ENCODE peak calls at places on chromosomes 6 and 20, in seven cellular contexts. S, M, K, Q, V, Y and G are unnamed samples.

GRCh38 chr6:167663784-167664432 is 162.8 kb upstream of the AFDN start:
- DNase-seq in K (no peak), M (no peak), V (no peak), Y (no peak), Q (no peak), S (no peak), G (no peak)

GRCh38 chr20:39137299-39137698 is 175.2 kb downstream of the DHX35 start:
- DNase-seq in K (no peak), M (no peak), Y (no peak), V (no peak), Q (no peak), S (no peak), G (no peak)

GRCh38 chr6:41644297-41644879 is 6.1 kb downstream of the MDFI start:
- DNase-seq in S (no peak), Q (no peak), M (no peak), V (no peak), Y (no peak), K (peak), G (no peak)

GRCh38 chr6:79570129-79570801 is 33.0 kb upstream of the LCA5 start:
- DNase-seq in Q (peak), K (peak), S (no peak), M (peak), V (peak), Y (peak), G (no peak)

GRCh38 chr6:126107475-126108121 is 121.3 kb downstream of the TRMT11 start:
- DNase-seq in V (peak), K (no peak), Q (peak), Y (no peak), S (no peak), M (no peak), G (no peak)

GRCh38 chr6:12228447-12229146 is 61.6 kb upstream of the EDN1 start:
- DNase-seq in Q (no peak), V (no peak), K (peak), S (no peak), M (no peak), Y (no peak), G (no peak)

GRCh38 chr6:117733341-117733740 is 58.1 kb downstream of the NUS1 start:
- DNase-seq in K (no peak), Y (no peak), M (no peak), V (no peak), S (no peak), Q (no peak), G (peak)

GRCh38 chr6:47700051-47700450 is 1.7 kb downstream of the ADGRF4 start:
- DNase-seq in S (peak), Y (no peak), K (no peak), V (no peak), Q (no peak), M (no peak), G (no peak)

GRCh38 chr6:26196846-26197683 is 109.8 kb downstream of the HFE start:
- DNase-seq in Y (peak), V (no peak), K (peak), Q (peak), M (peak), S (no peak), G (peak)

GRCh38 chr6:152085533-152085932 is 278.1 kb downstream of the ESR1 start:
- DNase-seq in S (no peak), M (peak), Y (no peak), Q (peak), V (no peak), K (peak), G (no peak)

GRCh38 chr6:31009731-31010130 is 543 bp upstream of the MUC22 start:
- DNase-seq in K (no peak), Q (no peak), S (no peak), V (no peak), Y (no peak), M (no peak), G (no peak)

GRCh38 chr6:37456126-37456525 is 23.1 kb downstream of the CMTR1 start:
- DNase-seq in Q (no peak), K (no peak), V (no peak), S (no peak), Y (no peak), M (no peak), G (no peak)

GRCh38 chr6:134117409-134117808 is 65.0 kb upstream of the SLC2A12 start:
- DNase-seq in V (no peak), Q (no peak), Y (peak), K (no peak), S (no peak), M (no peak), G (peak)

GRCh38 chr20:39049148-39049547 is 87.0 kb downstream of the DHX35 start:
- DNase-seq in V (no peak), K (no peak), S (no peak), M (no peak), Y (no peak), Q (no peak), G (no peak)

GRCh38 chr20:63552481-63553249 is 1.3 kb upstream of the FNDC11 start:
- DNase-seq in Y (no peak), V (peak), K (no peak), S (no peak), Q (no peak), M (no peak), G (peak)

GRCh38 chr6:89050155-89050554 is 30.4 kb upstream of the PNRC1 start:
- DNase-seq in V (no peak), Q (no peak), S (no peak), Y (no peak), K (peak), M (no peak), G (no peak)

GRCh38 chr6:153595903-153596302 is 443.1 kb upstream of the OPRM1 start:
- DNase-seq in M (no peak), Q (no peak), S (no peak), K (no peak), Y (no peak), V (no peak), G (no peak)

GRCh38 chr6:11094411-11094851 is 797 bp downstream of the SMIM13 start:
- DNase-seq in S (peak), V (no peak), Y (peak), K (peak), Q (peak), M (no peak), G (peak)

GRCh38 chr6:10719386-10720228 is 3.3 kb upstream of the TMEM14C start:
- DNase-seq in Y (peak), M (no peak), Q (peak), K (peak), S (no peak), V (no peak), G (peak)

GRCh38 chr6:159149641-159150040 is 19.6 kb upstream of the FNDC1 start:
- DNase-seq in Y (no peak), K (no peak), Q (no peak), M (no peak), S (no peak), V (no peak), G (no peak)

GRCh38 chr6:161727063-161727462 is 453.2 kb upstream of the AGPAT4 start:
- DNase-seq in Q (no peak), V (peak), Y (no peak), M (no peak), S (no peak), K (no peak), G (no peak)

GRCh38 chr6:20334961-20335360 is 66.7 kb upstream of the E2F3 start:
- DNase-seq in V (no peak), Q (no peak), M (no peak), S (no peak), Y (no peak), K (no peak), G (no peak)

GRCh38 chr20:13402171-13402760 is 181.2 kb downstream of the ISM1 start:
- DNase-seq in Y (no peak), S (no peak), K (no peak), M (no peak), Q (peak), V (no peak), G (no peak)

GRCh38 chr6:167705211-167705750 is 121.4 kb upstream of the AFDN start:
- DNase-seq in Y (no peak), Q (no peak), M (no peak), V (no peak), K (no peak), S (no peak), G (peak)

GRCh38 chr6:163985710-163986109 is 571.2 kb downstream of the QKI start:
- DNase-seq in Y (no peak), Q (no peak), S (no peak), K (no peak), M (no peak), V (no peak), G (no peak)

GRCh38 chr20:54475334-54476287 is at the start of gene DOK5:
- DNase-seq in M (no peak), K (no peak), V (no peak), Q (peak), Y (peak), S (no peak), G (no peak)

GRCh38 chr6:88785478-88785877 is 177.9 kb downstream of the RNGTT start:
- DNase-seq in M (no peak), Q (no peak), Y (no peak), K (no peak), S (no peak), V (no peak), G (no peak)

GRCh38 chr6:82362868-82363267 is 749 bp upstream of the TPBG start:
- DNase-seq in S (no peak), V (no peak), M (no peak), K (no peak), Q (no peak), Y (peak), G (no peak)

DNA sequence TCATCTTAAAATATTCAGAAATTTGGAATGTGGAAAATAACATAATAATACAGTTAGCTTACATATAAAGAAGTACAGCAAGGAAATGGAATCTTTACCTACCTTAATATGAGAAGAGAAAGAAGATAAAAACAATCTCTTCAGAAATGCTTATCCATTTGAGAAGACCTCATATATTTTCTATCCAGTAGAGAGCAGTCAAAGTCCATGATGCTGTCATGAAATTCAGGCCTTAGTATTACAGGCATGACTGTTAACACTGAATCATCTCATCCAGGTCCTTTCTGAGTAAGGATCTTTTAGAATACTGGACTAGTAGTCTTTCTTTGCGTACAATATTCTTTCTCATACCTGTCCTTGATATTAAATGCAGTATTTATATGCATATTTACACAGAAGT is 713.4 kb downstream of the CD109 start:
- DNase-seq in K (peak), M (peak), V (no peak), Q (peak), S (peak), Y (no peak), G (peak)
- TF ChIP-seq CTCF in K (peak), M (peak), V (no peak), Q (peak), S (peak), Y (peak), G (no peak)

DNA sequence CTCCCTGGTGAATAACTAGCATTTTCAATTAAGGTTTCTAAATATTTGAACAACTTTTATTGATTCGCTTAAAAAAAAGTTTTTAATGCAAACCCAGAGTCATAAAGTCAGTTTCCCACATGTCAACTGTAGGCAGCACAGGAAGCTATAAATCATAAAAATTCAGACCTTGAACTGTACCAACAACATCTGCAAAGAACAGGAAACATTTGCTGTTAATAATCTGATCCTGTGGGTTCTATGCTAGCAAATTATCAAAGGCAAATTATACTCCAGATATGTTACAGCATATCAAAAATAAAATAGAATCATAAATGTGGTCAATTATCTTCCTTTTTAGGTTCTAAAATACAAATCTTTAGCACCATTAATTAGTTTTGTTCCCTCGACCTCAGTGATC is 16.6 kb upstream of the MAP7 start:
- DNase-seq in S (no peak), Q (peak), V (no peak), Y (no peak), M (no peak), K (no peak), G (no peak)
- H3K4me3 ChIP-seq in S (no peak), Q (no peak), V (no peak), Y (no peak), M (no peak), K (no peak), G (no peak)

GRCh38 chr6:40325791-40326190 is 261.4 kb downstream of the LRFN2 start:
- DNase-seq in Y (no peak), K (no peak), Q (no peak), M (no peak), S (no peak), V (no peak), G (no peak)
- TF ChIP-seq MAX in Y (no peak), K (no peak), Q (no peak), M (no peak), S (no peak), V (no peak), G (no peak)

GRCh38 chr20:57181639-57182038 is 84.8 kb downstream of the BMP7 start:
- DNase-seq in Y (no peak), V (no peak), M (no peak), Q (no peak), K (no peak), S (no peak), G (no peak)

GRCh38 chr20:57179265-57179664 is 87.2 kb downstream of the BMP7 start:
- DNase-seq in M (no peak), Q (no peak), K (no peak), Y (no peak), S (no peak), V (no peak), G (peak)

GRCh38 chr20:57180385-57180784 is 86.1 kb downstream of the BMP7 start:
- DNase-seq in M (no peak), Y (no peak), Q (no peak), S (no peak), V (no peak), K (no peak), G (no peak)

GRCh38 chr20:57178582-57179112 is 87.8 kb downstream of the BMP7 start:
- DNase-seq in K (no peak), Y (no peak), V (no peak), S (no peak), M (no peak), Q (no peak), G (no peak)

DNA sequence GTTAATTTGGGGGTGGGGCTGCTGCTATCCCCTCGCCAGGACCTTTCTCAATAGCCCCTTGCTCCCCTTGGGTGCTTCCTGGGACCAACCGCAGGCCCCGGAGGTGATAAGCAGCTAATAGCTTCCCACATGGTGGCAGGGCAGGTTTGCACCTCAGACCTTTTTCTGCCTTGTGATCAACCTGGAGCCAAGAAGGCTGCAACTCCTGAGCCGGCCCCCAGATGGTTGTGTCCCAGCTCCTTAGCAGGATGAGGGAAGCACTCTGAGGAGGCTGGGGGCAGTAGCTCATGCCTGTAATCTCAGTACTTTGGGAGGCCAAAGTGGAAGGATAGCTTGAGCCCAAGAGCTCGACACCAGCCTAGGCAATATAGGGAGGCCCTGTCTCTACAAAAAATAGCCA is 85.5 kb downstream of the BMP7 start:
- DNase-seq in M (no peak), K (no peak), V (no peak), S (no peak), Q (no peak), Y (no peak), G (no peak)
- TF ChIP-seq CTCF in M (peak), K (peak), V (no peak), S (no peak), Q (no peak), Y (no peak), G (no peak)

GRCh38 chr6:166162599-166163342 is 4.9 kb downstream of the TBXT start:
- DNase-seq in M (no peak), V (no peak), Y (no peak), S (no peak), K (no peak), Q (no peak), G (no peak)

GRCh38 chr6:166152660-166153059 is 15.0 kb downstream of the TBXT start:
- DNase-seq in M (no peak), Y (no peak), S (no peak), K (no peak), Q (no peak), V (no peak), G (no peak)

GRCh38 chr6:166157930-166158617 is 9.6 kb downstream of the TBXT start:
- DNase-seq in S (no peak), Y (no peak), K (no peak), M (no peak), Q (no peak), V (no peak), G (no peak)

GRCh38 chr6:166151798-166152197 is 15.9 kb downstream of the TBXT start:
- DNase-seq in M (no peak), V (no peak), Y (no peak), K (no peak), Q (no peak), S (no peak), G (no peak)

DNA sequence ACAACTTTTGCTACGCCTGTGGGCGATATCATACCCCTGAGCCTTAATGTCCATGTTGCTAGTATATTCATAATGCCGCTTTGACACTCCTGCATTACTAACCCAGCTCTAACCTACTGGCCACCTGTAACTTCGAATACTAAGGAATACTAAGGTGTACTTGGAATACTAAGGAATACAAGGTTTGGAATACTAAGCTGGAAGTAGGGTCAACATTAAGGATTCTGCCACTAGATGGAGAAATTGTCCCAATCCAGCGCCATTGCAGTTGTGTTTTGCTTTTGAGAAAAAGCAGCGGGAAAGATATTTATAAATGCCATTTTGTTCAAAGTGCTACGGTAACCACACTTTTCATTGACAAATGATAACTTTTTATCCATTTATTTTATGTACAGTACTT is 10.7 kb downstream of the TBXT start:
- DNase-seq in Q (no peak), K (peak), S (peak), M (peak), Y (no peak), V (no peak), G (peak)
- H3K4me3 ChIP-seq in Q (no peak), K (no peak), S (no peak), M (no peak), Y (no peak), V (no peak), G (no peak)

GRCh38 chr20:58003525-58003924 is 224.9 kb downstream of the ANKRD60 start:
- DNase-seq in V (no peak), S (peak), Y (no peak), K (no peak), Q (no peak), M (no peak), G (no peak)
- TF ChIP-seq MAX in V (no peak), S (no peak), Y (no peak), K (no peak), Q (no peak), M (no peak), G (no peak)

DNA sequence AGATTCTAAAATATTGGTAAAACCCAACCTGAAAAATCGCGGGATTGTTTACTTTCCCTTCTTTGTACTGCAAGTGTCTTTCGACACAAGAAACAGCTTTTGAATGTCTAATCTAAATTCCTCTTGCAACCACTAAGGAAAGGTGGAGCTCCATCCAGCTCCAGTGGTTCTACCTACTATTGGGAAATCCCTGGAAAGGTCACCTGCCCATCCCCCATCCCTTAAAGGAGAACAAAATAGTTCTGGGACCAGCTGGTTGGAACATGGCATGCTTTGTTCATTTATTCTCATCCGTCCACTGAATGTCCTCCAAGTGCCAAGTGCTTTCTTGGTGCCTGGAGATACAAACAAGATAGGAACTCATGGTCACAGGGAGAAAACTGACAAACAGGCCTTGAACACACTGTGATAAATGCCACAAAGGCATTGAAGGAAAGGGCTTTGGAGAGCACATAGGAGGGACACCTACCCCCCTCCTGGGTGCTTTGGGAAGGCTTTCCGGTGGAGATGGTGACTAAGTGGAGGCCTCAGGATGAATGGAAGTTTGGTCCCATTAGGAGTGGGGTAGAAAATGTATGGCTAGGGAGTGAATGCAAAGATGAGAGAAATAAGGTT is 2.3 kb upstream of the CITED2 start:
- DNase-seq in K (peak), S (peak), Q (peak), M (no peak), V (no peak), Y (no peak), G (peak)
- TF ChIP-seq CTCF in K (peak), S (no peak), Q (no peak), M (no peak), V (no peak), Y (no peak), G (no peak)